ENCODE peak calls at places on chromosomes 5 and 9, in eight cellular contexts. D, K, Q, X, W, T, N and Y are unnamed samples.
A peak's percentile ranks its signal among the peaks of the same experiment; 100 is the strongest.

GRCh38 chr5:1543398-1544293 is 19.9 kb upstream of the LPCAT1 start:
- DNase-seq in D (no peak), K (peak; percentile 62), Q (no peak), X (no peak), W (no peak), T (no peak), N (no peak), Y (no peak)

GRCh38 chr9:31588010-31588409 is 796.4 kb upstream of the ACO1 start:
- DNase-seq in D (no peak), K (no peak), Q (no peak), X (peak; percentile 11), W (no peak), T (no peak), N (no peak), Y (no peak)

GRCh38 chr9:114177423-114178064 is 22.2 kb downstream of the COL27A1 start:
- DNase-seq in D (no peak), K (peak; percentile 67), Q (no peak), X (no peak), W (no peak), T (no peak), N (no peak), Y (no peak)

GRCh38 chr5:164002214-164002613 is 496.8 kb downstream of the MAT2B start:
- DNase-seq in D (no peak), K (no peak), Q (no peak), X (no peak), W (no peak), T (no peak), N (no peak), Y (no peak)

GRCh38 chr5:17367256-17367845 is 130.7 kb upstream of the TAF11L2 start:
- DNase-seq in D (no peak), K (no peak), Q (no peak), X (no peak), W (no peak), T (no peak), N (no peak), Y (no peak)

GRCh38 chr5:19880859-19881436 is 107.1 kb downstream of the CDH18 start:
- DNase-seq in D (no peak), K (no peak), Q (no peak), X (no peak), W (no peak), T (no peak), N (no peak), Y (no peak)

GRCh38 chr5:125575561-125576504 is 829.4 kb upstream of the ZNF608 start:
- DNase-seq in D (peak; percentile 55), K (no peak), Q (no peak), X (peak; percentile 69), W (no peak), T (no peak), N (no peak), Y (no peak)

GRCh38 chr9:73081979-73082657 is 69.5 kb upstream of the ANXA1 start:
- DNase-seq in D (peak; percentile 23), K (peak; percentile 76), Q (no peak), X (no peak), W (peak; percentile 30), T (no peak), N (peak; percentile 33), Y (no peak)

GRCh38 chr9:84002344-84002743 is 21.7 kb downstream of the RMI1 start:
- DNase-seq in D (no peak), K (peak; percentile 42), Q (no peak), X (no peak), W (no peak), T (no peak), N (no peak), Y (no peak)

GRCh38 chr5:54703091-54703490 is 185.5 kb downstream of the SNX18 start:
- DNase-seq in D (no peak), K (peak; percentile 93), Q (no peak), X (no peak), W (no peak), T (no peak), N (peak; percentile 74), Y (peak; percentile 38)

GRCh38 chr9:117763314-117763713 is 59.1 kb downstream of the TLR4 start:
- DNase-seq in D (no peak), K (peak; percentile 25), Q (no peak), X (no peak), W (no peak), T (no peak), N (peak; percentile 13), Y (no peak)

GRCh38 chr5:38250752-38251448 is 7.5 kb upstream of the EGFLAM start:
- DNase-seq in D (no peak), K (no peak), Q (no peak), X (no peak), W (no peak), T (no peak), N (no peak), Y (no peak)

GRCh38 chr9:128568470-128569083 is 16.2 kb downstream of the SPTAN1 start:
- DNase-seq in D (no peak), K (peak; percentile 20), Q (no peak), X (no peak), W (no peak), T (no peak), N (no peak), Y (no peak)

GRCh38 chr9:91445135-91445534 is 21.5 kb upstream of the NFIL3 start:
- DNase-seq in D (no peak), K (no peak), Q (no peak), X (no peak), W (no peak), T (no peak), N (no peak), Y (no peak)

GRCh38 chr5:103090791-103091190 is 29.1 kb downstream of the GIN1 start:
- DNase-seq in D (no peak), K (no peak), Q (no peak), X (no peak), W (no peak), T (no peak), N (no peak), Y (no peak)

GRCh38 chr5:138874771-138875628 is at the start of gene LRRTM2:
- DNase-seq in D (peak; percentile 63), K (peak; percentile 85), Q (no peak), X (peak; percentile 52), W (no peak), T (no peak), N (no peak), Y (no peak)

DNA sequence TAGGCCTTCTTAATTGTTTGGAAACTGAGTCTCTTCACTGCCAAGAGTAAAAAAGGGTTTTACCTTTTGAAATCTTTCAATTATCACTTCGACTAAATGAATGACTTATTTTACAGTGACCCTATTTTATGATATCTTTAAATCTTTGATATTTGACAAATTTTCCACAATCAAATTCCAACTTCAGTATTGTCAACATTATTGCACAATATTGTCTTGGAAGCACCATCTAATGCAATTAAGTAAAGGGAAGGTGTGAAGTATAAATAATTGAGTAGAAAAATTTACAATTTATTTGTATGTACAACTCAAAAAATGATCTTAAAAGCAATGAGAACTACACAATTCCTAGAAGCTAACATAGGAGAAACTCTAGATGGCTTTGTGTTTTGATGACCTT is 49.2 kb downstream of the GABRA6 start:
- DNase-seq in D (no peak), K (no peak), Q (no peak), X (no peak), W (no peak), T (no peak), N (no peak), Y (no peak)
- TF ChIP-seq CTCF in D (no peak), K (no peak), Q (no peak), X (no peak), W (no peak), T (no peak), N (no peak), Y (no peak)

DNA sequence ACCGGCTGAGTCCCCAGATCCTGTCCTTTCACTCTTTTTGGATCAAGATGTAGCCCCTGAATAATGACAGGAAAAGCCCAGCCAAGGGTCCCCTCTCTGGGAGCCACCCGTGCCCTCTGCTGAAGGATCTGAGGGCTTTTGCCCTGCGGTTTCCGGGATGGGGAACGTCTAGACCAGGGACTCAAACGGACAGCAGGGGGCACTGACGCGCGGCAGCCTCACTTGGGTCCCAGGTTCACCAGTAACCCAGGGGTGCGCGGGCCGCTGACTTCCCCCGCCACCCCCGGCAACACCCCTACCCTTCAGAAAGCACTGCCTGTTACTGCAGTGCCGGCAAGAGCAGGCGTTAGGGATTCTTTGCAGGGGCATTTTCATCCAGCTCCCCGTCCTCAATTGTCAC is 98.7 kb upstream of the FCN2 start:
- DNase-seq in D (peak; percentile 54), K (no peak), Q (no peak), X (peak; percentile 46), W (peak; percentile 16), T (no peak), N (no peak), Y (no peak)
- TF ChIP-seq CTCF in D (peak; percentile 43), K (peak; percentile 11), Q (no peak), X (peak; percentile 46), W (peak; percentile 73), T (peak; percentile 31), N (peak; percentile 35), Y (peak; percentile 48)

DNA sequence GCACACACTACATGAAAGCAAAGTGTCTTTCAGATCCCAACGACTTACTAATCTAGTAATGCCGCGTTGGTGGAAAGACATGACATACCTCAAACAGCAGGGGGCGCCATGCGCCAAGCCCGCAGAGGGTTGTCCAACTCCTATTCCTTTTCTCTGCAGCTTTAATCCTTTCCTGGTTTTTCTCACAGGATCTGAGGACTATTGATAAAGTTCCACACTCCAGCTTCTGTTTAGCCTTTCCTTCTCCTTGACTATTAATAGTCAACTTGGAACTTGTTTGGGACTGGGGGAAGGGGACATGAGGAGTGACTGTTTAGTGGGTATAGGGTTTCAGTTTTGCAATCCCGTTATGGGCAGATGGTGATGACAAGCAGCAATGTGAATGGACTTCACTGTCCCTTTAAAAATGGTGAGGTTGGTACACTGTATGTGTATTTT is 62.9 kb downstream of the OTULIN start:
- DNase-seq in D (peak; percentile 81), K (peak; percentile 86), Q (peak; percentile 65), X (peak; percentile 91), W (peak; percentile 79), T (peak; percentile 70), N (no peak), Y (peak; percentile 71)
- TF ChIP-seq CTCF in D (peak; percentile 96), K (peak; percentile 94), Q (peak; percentile 97), X (peak; percentile 96), W (peak; percentile 99), T (peak; percentile 98), N (peak; percentile 90), Y (peak; percentile 95)

DNA sequence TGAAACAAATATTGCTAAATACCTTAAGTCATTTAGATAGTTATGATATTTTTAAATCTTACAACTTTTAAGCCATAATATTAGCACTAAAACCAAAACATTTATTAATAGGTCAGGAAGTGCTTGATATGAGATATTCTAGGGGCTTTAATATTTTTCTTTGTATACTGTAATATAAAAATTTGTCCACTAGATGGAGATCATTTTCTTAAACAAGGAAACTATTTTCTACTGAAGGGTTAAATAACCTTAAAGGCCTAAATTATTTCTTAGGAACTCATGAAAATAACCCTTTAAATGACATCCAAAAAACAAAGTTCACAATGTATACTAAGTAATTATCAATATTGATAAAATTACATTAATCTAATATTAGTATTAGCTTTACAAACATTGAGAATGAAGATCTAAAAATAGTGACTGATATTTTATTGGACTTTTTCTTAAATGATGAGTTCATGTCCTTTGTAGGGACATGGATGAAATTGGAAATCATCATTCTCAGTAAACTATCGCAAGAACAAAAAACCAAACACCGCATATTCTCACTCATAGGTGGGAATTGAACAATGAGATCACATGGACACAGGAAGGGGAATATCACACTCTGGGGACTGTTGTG is 635.7 kb downstream of the RAB3C start:
- DNase-seq in D (peak; percentile 13), K (peak; percentile 15), Q (no peak), X (no peak), W (peak; percentile 7), T (no peak), N (no peak), Y (no peak)
- TF ChIP-seq CTCF in D (peak; percentile 66), K (peak; percentile 32), Q (no peak), X (peak; percentile 63), W (peak; percentile 72), T (peak; percentile 59), N (no peak), Y (peak; percentile 62)

GRCh38 chr9:98538203-98538602 is 170.5 kb downstream of the GABBR2 start:
- DNase-seq in D (no peak), K (no peak), Q (no peak), X (no peak), W (no peak), T (no peak), N (no peak), Y (no peak)
- TF ChIP-seq CTCF in D (no peak), K (no peak), Q (no peak), X (no peak), W (no peak), T (no peak), N (no peak), Y (no peak)